ENCODE peak calls at places on chromosomes 2 and 18, in seven cellular contexts. One of them, this sample, is unnamed.

GRCh38 chr2:85771486-85771885 is 17.7 kb downstream of the ATOH8 start:
- DNase-seq in fibroblast of pulmonary artery: no peak
- DNase-seq in NCI-H2029 treated with DMSO at 0.1 percent for 48 hours: no peak
- DNase-seq in 8988T: no peak
- DNase-seq in stimulated activated CD8-positive, alpha-beta memory T cell treated with anti-CD3 and anti-CD28 coated beads, Interleukin-12 subunit alpha, Interleukin-12 subunit beta, amount 100 ng/mL, for 4 hours: no peak
- DNase-seq in LoVo: no peak
- DNase-seq in Peyer's patch: no peak
- DNase-seq in this sample: no peak

GRCh38 chr2:11454824-11455223 is 11.1 kb downstream of the E2F6 start:
- DNase-seq in 8988T: no peak
- DNase-seq in stimulated activated CD8-positive, alpha-beta memory T cell treated with anti-CD3 and anti-CD28 coated beads, Interleukin-12 subunit alpha, Interleukin-12 subunit beta, amount 100 ng/mL, for 4 hours: no peak
- DNase-seq in NCI-H2029 treated with DMSO at 0.1 percent for 48 hours: no peak
- DNase-seq in LoVo: no peak
- DNase-seq in fibroblast of pulmonary artery: no peak
- DNase-seq in Peyer's patch: no peak
- DNase-seq in this sample: no peak

GRCh38 chr2:201558665-201559064 is 84.6 kb downstream of the TMEM237 start:
- DNase-seq in LoVo: no peak
- DNase-seq in Peyer's patch: no peak
- DNase-seq in stimulated activated CD8-positive, alpha-beta memory T cell treated with anti-CD3 and anti-CD28 coated beads, Interleukin-12 subunit alpha, Interleukin-12 subunit beta, amount 100 ng/mL, for 4 hours: no peak
- DNase-seq in 8988T: no peak
- DNase-seq in fibroblast of pulmonary artery: no peak
- DNase-seq in NCI-H2029 treated with DMSO at 0.1 percent for 48 hours: no peak
- DNase-seq in this sample: no peak

GRCh38 chr2:32051836-32052439 is 11.4 kb upstream of the SPAST start:
- DNase-seq in NCI-H2029 treated with DMSO at 0.1 percent for 48 hours: no peak
- DNase-seq in stimulated activated CD8-positive, alpha-beta memory T cell treated with anti-CD3 and anti-CD28 coated beads, Interleukin-12 subunit alpha, Interleukin-12 subunit beta, amount 100 ng/mL, for 4 hours: no peak
- DNase-seq in fibroblast of pulmonary artery: no peak
- DNase-seq in LoVo: no peak
- DNase-seq in 8988T: no peak
- DNase-seq in Peyer's patch: no peak
- DNase-seq in this sample: no peak

GRCh38 chr2:207133493-207133861 is 32.3 kb downstream of the KLF7 start:
- DNase-seq in NCI-H2029 treated with DMSO at 0.1 percent for 48 hours: no peak
- DNase-seq in Peyer's patch: no peak
- DNase-seq in LoVo: no peak
- DNase-seq in 8988T: no peak
- DNase-seq in fibroblast of pulmonary artery: no peak
- DNase-seq in stimulated activated CD8-positive, alpha-beta memory T cell treated with anti-CD3 and anti-CD28 coated beads, Interleukin-12 subunit alpha, Interleukin-12 subunit beta, amount 100 ng/mL, for 4 hours: no peak
- DNase-seq in this sample: peak

GRCh38 chr2:216557820-216558219 is 59.2 kb downstream of the RPL37A start:
- DNase-seq in NCI-H2029 treated with DMSO at 0.1 percent for 48 hours: no peak
- DNase-seq in fibroblast of pulmonary artery: no peak
- DNase-seq in stimulated activated CD8-positive, alpha-beta memory T cell treated with anti-CD3 and anti-CD28 coated beads, Interleukin-12 subunit alpha, Interleukin-12 subunit beta, amount 100 ng/mL, for 4 hours: no peak
- DNase-seq in LoVo: no peak
- DNase-seq in Peyer's patch: no peak
- DNase-seq in 8988T: no peak
- DNase-seq in this sample: no peak

GRCh38 chr2:235005603-235006259 is 53.9 kb downstream of the SH3BP4 start:
- DNase-seq in stimulated activated CD8-positive, alpha-beta memory T cell treated with anti-CD3 and anti-CD28 coated beads, Interleukin-12 subunit alpha, Interleukin-12 subunit beta, amount 100 ng/mL, for 4 hours: no peak
- DNase-seq in Peyer's patch: no peak
- DNase-seq in 8988T: no peak
- DNase-seq in NCI-H2029 treated with DMSO at 0.1 percent for 48 hours: no peak
- DNase-seq in LoVo: no peak
- DNase-seq in fibroblast of pulmonary artery: peak
- DNase-seq in this sample: no peak

GRCh38 chr2:18949871-18950597 is 360.7 kb upstream of the NT5C1B start:
- DNase-seq in 8988T: no peak
- DNase-seq in Peyer's patch: no peak
- DNase-seq in stimulated activated CD8-positive, alpha-beta memory T cell treated with anti-CD3 and anti-CD28 coated beads, Interleukin-12 subunit alpha, Interleukin-12 subunit beta, amount 100 ng/mL, for 4 hours: no peak
- DNase-seq in NCI-H2029 treated with DMSO at 0.1 percent for 48 hours: no peak
- DNase-seq in fibroblast of pulmonary artery: peak
- DNase-seq in LoVo: peak
- DNase-seq in this sample: no peak

GRCh38 chr2:234565201-234565600 is 68.3 kb upstream of the ARL4C start:
- DNase-seq in Peyer's patch: no peak
- DNase-seq in stimulated activated CD8-positive, alpha-beta memory T cell treated with anti-CD3 and anti-CD28 coated beads, Interleukin-12 subunit alpha, Interleukin-12 subunit beta, amount 100 ng/mL, for 4 hours: no peak
- DNase-seq in fibroblast of pulmonary artery: no peak
- DNase-seq in 8988T: no peak
- DNase-seq in NCI-H2029 treated with DMSO at 0.1 percent for 48 hours: no peak
- DNase-seq in LoVo: no peak
- DNase-seq in this sample: no peak

GRCh38 chr2:180306346-180306745 is 299.2 kb upstream of the CWC22 start:
- DNase-seq in fibroblast of pulmonary artery: no peak
- DNase-seq in NCI-H2029 treated with DMSO at 0.1 percent for 48 hours: no peak
- DNase-seq in Peyer's patch: no peak
- DNase-seq in stimulated activated CD8-positive, alpha-beta memory T cell treated with anti-CD3 and anti-CD28 coated beads, Interleukin-12 subunit alpha, Interleukin-12 subunit beta, amount 100 ng/mL, for 4 hours: no peak
- DNase-seq in 8988T: no peak
- DNase-seq in LoVo: no peak
- DNase-seq in this sample: no peak

GRCh38 chr2:21363364-21363763 is 239.6 kb downstream of the TDRD15 start:
- DNase-seq in LoVo: no peak
- DNase-seq in NCI-H2029 treated with DMSO at 0.1 percent for 48 hours: no peak
- DNase-seq in stimulated activated CD8-positive, alpha-beta memory T cell treated with anti-CD3 and anti-CD28 coated beads, Interleukin-12 subunit alpha, Interleukin-12 subunit beta, amount 100 ng/mL, for 4 hours: no peak
- DNase-seq in 8988T: no peak
- DNase-seq in Peyer's patch: no peak
- DNase-seq in fibroblast of pulmonary artery: no peak
- DNase-seq in this sample: no peak

GRCh38 chr2:195956725-195957124 is 111.9 kb downstream of the DNAH7 start:
- DNase-seq in fibroblast of pulmonary artery: no peak
- DNase-seq in NCI-H2029 treated with DMSO at 0.1 percent for 48 hours: no peak
- DNase-seq in 8988T: no peak
- DNase-seq in Peyer's patch: no peak
- DNase-seq in stimulated activated CD8-positive, alpha-beta memory T cell treated with anti-CD3 and anti-CD28 coated beads, Interleukin-12 subunit alpha, Interleukin-12 subunit beta, amount 100 ng/mL, for 4 hours: no peak
- DNase-seq in LoVo: no peak
- DNase-seq in this sample: no peak

GRCh38 chr18:9520666-9521065 is 45.4 kb downstream of the RALBP1 start:
- DNase-seq in fibroblast of pulmonary artery: peak
- DNase-seq in Peyer's patch: no peak
- DNase-seq in stimulated activated CD8-positive, alpha-beta memory T cell treated with anti-CD3 and anti-CD28 coated beads, Interleukin-12 subunit alpha, Interleukin-12 subunit beta, amount 100 ng/mL, for 4 hours: no peak
- DNase-seq in 8988T: no peak
- DNase-seq in LoVo: no peak
- DNase-seq in NCI-H2029 treated with DMSO at 0.1 percent for 48 hours: no peak
- DNase-seq in this sample: no peak

GRCh38 chr18:1053654-1054315 is 149.1 kb downstream of the ADCYAP1 start:
- DNase-seq in LoVo: no peak
- DNase-seq in 8988T: no peak
- DNase-seq in NCI-H2029 treated with DMSO at 0.1 percent for 48 hours: no peak
- DNase-seq in stimulated activated CD8-positive, alpha-beta memory T cell treated with anti-CD3 and anti-CD28 coated beads, Interleukin-12 subunit alpha, Interleukin-12 subunit beta, amount 100 ng/mL, for 4 hours: no peak
- DNase-seq in Peyer's patch: no peak
- DNase-seq in fibroblast of pulmonary artery: no peak
- DNase-seq in this sample: no peak

GRCh38 chr18:77055429-77056310 is 76.9 kb downstream of the MBP start:
- DNase-seq in Peyer's patch: peak
- DNase-seq in stimulated activated CD8-positive, alpha-beta memory T cell treated with anti-CD3 and anti-CD28 coated beads, Interleukin-12 subunit alpha, Interleukin-12 subunit beta, amount 100 ng/mL, for 4 hours: no peak
- DNase-seq in LoVo: no peak
- DNase-seq in NCI-H2029 treated with DMSO at 0.1 percent for 48 hours: no peak
- DNase-seq in 8988T: no peak
- DNase-seq in fibroblast of pulmonary artery: no peak
- DNase-seq in this sample: no peak

GRCh38 chr2:238761802-238762373 is 86.0 kb upstream of the TWIST2 start:
- DNase-seq in stimulated activated CD8-positive, alpha-beta memory T cell treated with anti-CD3 and anti-CD28 coated beads, Interleukin-12 subunit alpha, Interleukin-12 subunit beta, amount 100 ng/mL, for 4 hours: no peak
- DNase-seq in NCI-H2029 treated with DMSO at 0.1 percent for 48 hours: no peak
- DNase-seq in LoVo: peak
- DNase-seq in Peyer's patch: no peak
- DNase-seq in fibroblast of pulmonary artery: peak
- DNase-seq in 8988T: no peak
- DNase-seq in this sample: no peak

GRCh38 chr2:225112362-225113111 is 70.3 kb upstream of the DOCK10 start:
- DNase-seq in LoVo: no peak
- DNase-seq in NCI-H2029 treated with DMSO at 0.1 percent for 48 hours: no peak
- DNase-seq in Peyer's patch: no peak
- DNase-seq in stimulated activated CD8-positive, alpha-beta memory T cell treated with anti-CD3 and anti-CD28 coated beads, Interleukin-12 subunit alpha, Interleukin-12 subunit beta, amount 100 ng/mL, for 4 hours: no peak
- DNase-seq in fibroblast of pulmonary artery: no peak
- DNase-seq in 8988T: no peak
- DNase-seq in this sample: no peak

GRCh38 chr18:58315739-58316215 is 271.8 kb downstream of the NEDD4L start:
- DNase-seq in Peyer's patch: no peak
- DNase-seq in stimulated activated CD8-positive, alpha-beta memory T cell treated with anti-CD3 and anti-CD28 coated beads, Interleukin-12 subunit alpha, Interleukin-12 subunit beta, amount 100 ng/mL, for 4 hours: no peak
- DNase-seq in LoVo: peak
- DNase-seq in fibroblast of pulmonary artery: no peak
- DNase-seq in NCI-H2029 treated with DMSO at 0.1 percent for 48 hours: no peak
- DNase-seq in 8988T: no peak
- DNase-seq in this sample: no peak

GRCh38 chr18:45806226-45806625 is 19.2 kb upstream of the SIGLEC15 start:
- DNase-seq in fibroblast of pulmonary artery: peak
- DNase-seq in 8988T: no peak
- DNase-seq in LoVo: no peak
- DNase-seq in Peyer's patch: no peak
- DNase-seq in stimulated activated CD8-positive, alpha-beta memory T cell treated with anti-CD3 and anti-CD28 coated beads, Interleukin-12 subunit alpha, Interleukin-12 subunit beta, amount 100 ng/mL, for 4 hours: no peak
- DNase-seq in NCI-H2029 treated with DMSO at 0.1 percent for 48 hours: no peak
- DNase-seq in this sample: no peak

GRCh38 chr2:240449764-240450531 is 14.5 kb downstream of the GPC1 start:
- DNase-seq in stimulated activated CD8-positive, alpha-beta memory T cell treated with anti-CD3 and anti-CD28 coated beads, Interleukin-12 subunit alpha, Interleukin-12 subunit beta, amount 100 ng/mL, for 4 hours: no peak
- DNase-seq in NCI-H2029 treated with DMSO at 0.1 percent for 48 hours: no peak
- DNase-seq in LoVo: no peak
- DNase-seq in Peyer's patch: no peak
- DNase-seq in 8988T: no peak
- DNase-seq in fibroblast of pulmonary artery: peak
- DNase-seq in this sample: no peak

GRCh38 chr2:45439788-45440773 is 171.0 kb downstream of the SRBD1 start:
- DNase-seq in NCI-H2029 treated with DMSO at 0.1 percent for 48 hours: no peak
- DNase-seq in 8988T: no peak
- DNase-seq in LoVo: no peak
- DNase-seq in fibroblast of pulmonary artery: peak
- DNase-seq in Peyer's patch: no peak
- DNase-seq in stimulated activated CD8-positive, alpha-beta memory T cell treated with anti-CD3 and anti-CD28 coated beads, Interleukin-12 subunit alpha, Interleukin-12 subunit beta, amount 100 ng/mL, for 4 hours: no peak
- DNase-seq in this sample: no peak

GRCh38 chr2:80303006-80303741 is 1.4 kb downstream of the LRRTM1 start:
- DNase-seq in fibroblast of pulmonary artery: no peak
- DNase-seq in Peyer's patch: no peak
- DNase-seq in NCI-H2029 treated with DMSO at 0.1 percent for 48 hours: no peak
- DNase-seq in stimulated activated CD8-positive, alpha-beta memory T cell treated with anti-CD3 and anti-CD28 coated beads, Interleukin-12 subunit alpha, Interleukin-12 subunit beta, amount 100 ng/mL, for 4 hours: no peak
- DNase-seq in 8988T: no peak
- DNase-seq in LoVo: no peak
- DNase-seq in this sample: no peak

GRCh38 chr2:127197475-127198385 is 22.4 kb downstream of the CYP27C1 start:
- DNase-seq in stimulated activated CD8-positive, alpha-beta memory T cell treated with anti-CD3 and anti-CD28 coated beads, Interleukin-12 subunit alpha, Interleukin-12 subunit beta, amount 100 ng/mL, for 4 hours: peak
- DNase-seq in 8988T: no peak
- DNase-seq in Peyer's patch: peak
- DNase-seq in NCI-H2029 treated with DMSO at 0.1 percent for 48 hours: peak
- DNase-seq in fibroblast of pulmonary artery: peak
- DNase-seq in LoVo: peak
- DNase-seq in this sample: no peak

GRCh38 chr2:9800975-9801723 is 42.1 kb upstream of the TAF1B start:
- DNase-seq in fibroblast of pulmonary artery: peak
- DNase-seq in 8988T: no peak
- DNase-seq in stimulated activated CD8-positive, alpha-beta memory T cell treated with anti-CD3 and anti-CD28 coated beads, Interleukin-12 subunit alpha, Interleukin-12 subunit beta, amount 100 ng/mL, for 4 hours: peak
- DNase-seq in Peyer's patch: no peak
- DNase-seq in NCI-H2029 treated with DMSO at 0.1 percent for 48 hours: no peak
- DNase-seq in LoVo: peak
- DNase-seq in this sample: no peak

GRCh38 chr2:45839388-45840251 is 188.1 kb downstream of the PRKCE start:
- DNase-seq in 8988T: no peak
- DNase-seq in fibroblast of pulmonary artery: peak
- DNase-seq in stimulated activated CD8-positive, alpha-beta memory T cell treated with anti-CD3 and anti-CD28 coated beads, Interleukin-12 subunit alpha, Interleukin-12 subunit beta, amount 100 ng/mL, for 4 hours: no peak
- DNase-seq in LoVo: no peak
- DNase-seq in NCI-H2029 treated with DMSO at 0.1 percent for 48 hours: no peak
- DNase-seq in Peyer's patch: no peak
- DNase-seq in this sample: peak

GRCh38 chr2:109318150-109318948 is 189.3 kb downstream of the SH3RF3 start:
- DNase-seq in 8988T: no peak
- DNase-seq in stimulated activated CD8-positive, alpha-beta memory T cell treated with anti-CD3 and anti-CD28 coated beads, Interleukin-12 subunit alpha, Interleukin-12 subunit beta, amount 100 ng/mL, for 4 hours: no peak
- DNase-seq in NCI-H2029 treated with DMSO at 0.1 percent for 48 hours: no peak
- DNase-seq in LoVo: no peak
- DNase-seq in fibroblast of pulmonary artery: peak
- DNase-seq in Peyer's patch: peak
- DNase-seq in this sample: no peak